ENCODE peak calls at places on chromosome 11, in seven cellular contexts. I is activated effector memory CD4-positive, alpha-beta T cell treated with anti-CD3 and anti-CD28 coated beads, Interleukin-2, amount 50 U/mL, for 16 hours; U is hypothalamus; Z is GM03348; K is left ventricle myocardium inferior; E is GDM1; G is NCI-H1092. H is an unnamed sample.

GRCh38 chr11:102599642-102600261 is 25.4 kb downstream of the MMP20 start:
- DNase-seq in I (no peak), U (no peak), Z (peak; percentile 79), K (no peak), E (no peak), G (no peak), H (no peak)

GRCh38 chr11:68251770-68252169 is 20.0 kb downstream of the C11orf24 start:
- DNase-seq in I (no peak), U (no peak), Z (no peak), K (no peak), E (no peak), G (no peak), H (no peak)

GRCh38 chr11:62370743-62371440 is 33.6 kb downstream of the ASRGL1 start:
- DNase-seq in I (peak; percentile 80), U (no peak), Z (no peak), K (no peak), E (no peak), G (no peak), H (no peak)

GRCh38 chr11:68009391-68010000 is 631 bp upstream of the ALDH3B1 start:
- DNase-seq in I (no peak), U (no peak), Z (no peak), K (no peak), E (peak; percentile 23), G (no peak), H (no peak)

GRCh38 chr11:79390477-79390876 is 50.4 kb downstream of the TENM4 start:
- DNase-seq in I (no peak), U (no peak), Z (no peak), K (no peak), E (no peak), G (no peak), H (no peak)

GRCh38 chr11:123061403-123062157 is at the start of gene HSPA8:
- DNase-seq in I (peak; percentile 89), U (peak; percentile 58), Z (peak; percentile 63), K (peak; percentile 64), E (no peak), G (peak; percentile 63), H (peak; percentile 92)

GRCh38 chr11:9004310-9004945 is 627 bp upstream of the NRIP3 start:
- DNase-seq in I (peak; percentile 70), U (no peak), Z (no peak), K (no peak), E (no peak), G (peak; percentile 23), H (no peak)

GRCh38 chr11:14908214-14908880 is 16.3 kb upstream of the CYP2R1 start:
- DNase-seq in I (no peak), U (no peak), Z (peak; percentile 44), K (no peak), E (peak; percentile 31), G (peak; percentile 35), H (no peak)

GRCh38 chr11:106503901-106504300 is 426.4 kb downstream of the AASDHPPT start:
- DNase-seq in I (no peak), U (no peak), Z (no peak), K (no peak), E (no peak), G (no peak), H (no peak)

GRCh38 chr11:115488945-115489344 is 15.3 kb downstream of the CADM1 start:
- DNase-seq in I (no peak), U (no peak), Z (no peak), K (no peak), E (no peak), G (no peak), H (no peak)

GRCh38 chr11:62147545-62147944 is 23.7 kb downstream of the INCENP start:
- DNase-seq in I (peak; percentile 24), U (no peak), Z (no peak), K (no peak), E (no peak), G (no peak), H (no peak)

GRCh38 chr11:2426221-2426620 is 18.1 kb downstream of the TRPM5 start:
- DNase-seq in I (no peak), U (no peak), Z (no peak), K (no peak), E (no peak), G (no peak), H (no peak)